ENCODE peak calls at places on chromosome 2, in ten cellular contexts. R is HCT116, S is GM23338, T is GM23248, Z is OCI-LY7, G is PC-9, V is PC-3, M is SK-N-SH, L is MM.1S, Y is Karpas-422. D is an unnamed sample.

GRCh38 chr2:98308532-98308931 is 37.7 kb upstream of the CNGA3 start:
- DNase-seq in Z (no peak), R (no peak), S (no peak), L (no peak), M (no peak), Y (no peak), V (no peak), G (peak; percentile 26), T (no peak), D (no peak)

GRCh38 chr2:204643326-204643725 is 98.1 kb downstream of the PARD3B start:
- DNase-seq in S (no peak), Y (no peak), T (peak; percentile 78), L (no peak), M (no peak), V (peak; percentile 67), G (no peak), Z (no peak), R (no peak), D (no peak)

GRCh38 chr2:3142961-3143571 is 234.6 kb downstream of the EIPR1 start:
- DNase-seq in R (no peak), T (no peak), S (no peak), G (no peak), Z (no peak), L (no peak), V (no peak), M (no peak), Y (no peak), D (no peak)

GRCh38 chr2:142707318-142707717 is 170.1 kb upstream of the KYNU start:
- DNase-seq in L (no peak), Y (no peak), R (no peak), Z (no peak), V (no peak), T (no peak), M (no peak), S (peak; percentile 30), G (no peak), D (no peak)

GRCh38 chr2:164826293-164827243 is 15.1 kb downstream of the COBLL1 start:
- DNase-seq in Z (no peak), V (peak; percentile 65), S (peak; percentile 17), L (peak; percentile 82), G (peak; percentile 74), T (peak; percentile 50), M (peak; percentile 71), Y (no peak), R (no peak), D (peak; percentile 48)

GRCh38 chr2:78865663-78866062 is 159.8 kb upstream of the REG3G start:
- DNase-seq in R (no peak), V (no peak), Y (no peak), S (no peak), G (no peak), M (no peak), T (no peak), Z (no peak), L (no peak), D (no peak)

GRCh38 chr2:177395594-177395993 is 3.0 kb downstream of the AGPS start:
- DNase-seq in G (no peak), Y (no peak), M (no peak), L (no peak), T (no peak), R (no peak), V (no peak), S (no peak), Z (no peak), D (no peak)

GRCh38 chr2:201507725-201508124 is 56.2 kb downstream of the STRADB start:
- DNase-seq in S (no peak), M (no peak), L (no peak), V (no peak), Z (no peak), R (no peak), T (no peak), G (no peak), Y (no peak), D (no peak)

GRCh38 chr2:225889452-225889851 is 489.9 kb downstream of the NYAP2 start:
- DNase-seq in Y (peak; percentile 65), R (peak; percentile 60), L (peak; percentile 54), Z (peak; percentile 45), G (peak; percentile 58), T (peak; percentile 86), S (peak; percentile 70), M (peak; percentile 7), V (peak; percentile 75), D (peak; percentile 66)

GRCh38 chr2:54724560-54725342 is 1.3 kb downstream of the EML6 start:
- DNase-seq in Z (peak; percentile 75), S (peak; percentile 53), G (no peak), M (peak; percentile 81), T (peak; percentile 53), V (peak; percentile 25), Y (peak; percentile 80), L (peak; percentile 21), R (no peak), D (peak; percentile 54)

DNA sequence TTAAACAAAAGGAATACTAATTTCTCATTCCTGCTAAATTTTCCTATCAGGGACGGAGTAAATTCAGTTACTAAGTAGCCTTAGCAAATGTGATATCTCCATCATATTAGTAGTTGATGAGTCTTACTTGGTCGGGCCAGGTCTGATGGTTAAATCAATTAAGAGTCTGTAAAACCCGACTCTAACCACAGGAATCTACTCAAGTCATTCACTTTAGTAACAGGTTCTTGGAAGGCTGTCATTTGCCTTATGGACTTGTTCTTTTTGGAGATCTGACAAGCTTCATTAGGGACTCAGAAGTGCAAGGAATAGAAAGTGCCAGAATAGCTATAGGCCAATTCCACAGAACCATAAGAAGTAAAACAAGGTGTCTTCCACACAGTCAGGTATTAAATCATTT is 119.0 kb downstream of the GCA start:
- DNase-seq in Y (no peak), L (no peak), Z (no peak), V (no peak), R (no peak), S (no peak), T (no peak), M (no peak), G (no peak), D (no peak)
- H3K9me2 ChIP-seq in Y (no peaks in the 10 kb centered on the region), L (no peaks in the 10 kb centered on the region), Z (no peaks in the 10 kb centered on the region), V (no peaks in the 10 kb centered on the region), R (no peaks in the 10 kb centered on the region), S (peaks cover 3% of the 10 kb centered on the region), T (no peaks in the 10 kb centered on the region), M (no peaks in the 10 kb centered on the region), G (no peaks in the 10 kb centered on the region), D (no peaks in the 10 kb centered on the region)

GRCh38 chr2:42495234-42495581 is 1.4 kb upstream of the KCNG3 start:
- DNase-seq in Z (no peak), T (no peak), R (no peak), L (no peak), M (no peak), S (no peak), V (no peak), G (no peak), Y (no peak), D (no peak)
- H3K4me3 ChIP-seq in Z (peak overlapping the region; percentile 72), T (no peak overlapping the region), R (peak overlapping the region; percentile 68), L (peak overlapping the region; percentile 96), M (peak overlapping the region; percentile 75), S (peak overlapping the region; percentile 33), V (peak overlapping the region; percentile 75), G (peak overlapping the region; percentile 48), Y (peak overlapping the region; percentile 67), D (no peak overlapping the region)

DNA sequence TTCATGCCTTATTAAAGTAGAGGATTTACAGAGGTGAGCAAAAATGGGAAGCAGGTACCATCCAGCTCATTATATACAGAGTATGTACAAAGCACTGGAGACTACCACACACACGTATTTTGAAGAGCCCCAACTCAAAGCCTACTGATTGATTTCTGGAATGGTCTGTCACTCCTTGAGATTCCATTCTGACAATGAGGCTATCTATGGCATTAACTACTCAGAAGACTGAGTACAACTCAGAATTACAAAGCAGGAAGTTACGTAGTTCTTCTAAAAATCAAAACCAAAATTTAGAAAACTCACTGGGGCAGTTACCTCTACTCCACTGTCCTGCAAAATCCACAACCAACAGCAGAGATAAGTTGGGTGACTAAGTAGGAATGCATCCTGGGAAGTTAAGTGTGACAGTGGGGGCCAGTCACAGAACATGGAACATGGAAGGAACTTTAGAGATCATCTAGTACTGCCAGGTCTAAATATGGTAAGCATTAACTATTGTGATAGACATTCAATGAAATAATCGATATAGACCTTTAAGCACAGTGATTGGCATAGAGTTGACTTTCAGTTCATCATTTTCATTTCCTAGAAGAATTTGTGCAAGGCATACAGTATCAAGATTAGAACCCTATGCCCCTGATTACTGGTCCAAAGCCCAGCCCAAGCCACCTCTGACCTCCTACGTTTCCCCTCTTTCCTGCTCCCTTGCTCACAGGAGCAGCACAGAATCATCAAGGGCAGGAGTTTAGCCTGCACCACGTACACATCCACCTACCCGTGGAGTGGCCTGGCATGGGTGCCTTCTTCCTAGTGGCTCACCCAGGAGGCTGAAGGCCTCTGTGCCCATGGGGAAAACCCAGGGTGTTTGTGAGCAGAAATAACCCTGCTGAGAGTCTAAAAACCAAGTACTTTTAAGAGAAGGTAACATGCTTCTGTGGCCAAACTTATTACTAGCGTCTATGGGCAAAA is 80.1 kb upstream of the FOSL2 start:
- DNase-seq in Z (no peak), L (no peak), G (no peak), R (no peak), V (peak; percentile 13), T (no peak), S (no peak), M (no peak), Y (no peak), D (no peak)
- H3K9me2 ChIP-seq in Z (no peaks in the 10 kb centered on the region), L (no peaks in the 10 kb centered on the region), G (no peaks in the 10 kb centered on the region), R (no peaks in the 10 kb centered on the region), V (no peaks in the 10 kb centered on the region), T (no peaks in the 10 kb centered on the region), S (no peaks in the 10 kb centered on the region), M (no peaks in the 10 kb centered on the region), Y (no peaks in the 10 kb centered on the region), D (no peaks in the 10 kb centered on the region)

GRCh38 chr2:10499911-10500521 is 51.9 kb upstream of the ODC1 start:
- DNase-seq in Z (no peak), S (no peak), R (no peak), G (no peak), M (no peak), Y (no peak), V (no peak), L (no peak), T (no peak), D (no peak)

GRCh38 chr2:10498525-10499274 is 50.6 kb upstream of the ODC1 start:
- DNase-seq in L (no peak), S (no peak), V (no peak), R (no peak), M (no peak), Z (no peak), T (no peak), Y (no peak), G (no peak), D (no peak)

GRCh38 chr2:10499275-10499907 is 51.3 kb upstream of the ODC1 start:
- DNase-seq in Y (no peak), S (no peak), M (no peak), V (peak; percentile 12), L (no peak), Z (no peak), G (no peak), R (no peak), T (no peak), D (no peak)

GRCh38 chr2:10495988-10496313 is 47.8 kb upstream of the ODC1 start:
- DNase-seq in S (no peak), G (no peak), L (no peak), Y (no peak), Z (no peak), M (no peak), V (no peak), R (no peak), T (no peak), D (no peak)

DNA sequence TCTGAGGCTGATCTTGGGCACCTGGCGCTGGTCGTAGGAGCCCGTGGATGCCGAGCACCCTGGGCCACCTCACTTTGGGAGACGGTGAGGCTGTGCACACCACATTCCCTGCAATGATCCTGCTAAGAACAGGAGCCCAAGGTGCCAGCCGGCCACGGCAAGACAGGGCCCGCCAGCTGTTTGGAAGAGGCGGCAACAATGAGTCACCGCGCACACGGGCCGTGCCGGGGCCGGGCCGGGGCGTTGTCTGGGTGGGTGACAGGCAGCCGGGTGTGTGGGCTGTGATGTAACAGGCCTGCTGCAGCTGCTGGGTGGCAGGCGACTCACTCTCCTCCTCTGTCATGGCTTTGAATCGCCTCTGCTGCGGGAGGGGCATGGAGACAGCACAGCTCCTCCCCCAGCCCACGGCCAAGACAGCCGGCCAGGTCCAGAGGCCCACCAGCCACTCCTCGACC is 49.7 kb upstream of the ODC1 start:
- DNase-seq in V (peak; percentile 93), R (peak; percentile 49), Y (no peak), L (no peak), M (peak; percentile 63), T (peak; percentile 98), G (peak; percentile 90), Z (no peak), S (no peak), D (peak; percentile 78)
- H3K4me3 ChIP-seq in V (peak overlapping the region; percentile 36), R (peak overlapping the region; percentile 42), Y (no peak overlapping the region), L (no peak overlapping the region), M (no peak overlapping the region), T (no peak overlapping the region), G (no peak overlapping the region), Z (no peak overlapping the region), S (no peak overlapping the region), D (no peak overlapping the region)

D was measured in hepatocyte.